ENCODE peak calls at places on chromosome 21, in five cellular contexts. K is GM20000; I is keratinocyte; X is activated effector memory CD4-positive, alpha-beta T cell treated with anti-CD3 and anti-CD28 coated beads, Interleukin-2, amount 50 U/mL, for 16 hours; N is K562. E is an unnamed sample.

GRCh38 chr21:16587671-16588379 is 858.0 kb downstream of the USP25 start:
- DNase-seq in K (no peak), I (no peak), X (no peak), N (no peak), E (peak; percentile 46)

GRCh38 chr21:41168391-41169257 is 664 bp downstream of the BACE2 start:
- DNase-seq in K (peak; percentile 45), I (no peak), X (no peak), N (no peak), E (no peak)

GRCh38 chr21:46000731-46001641 is 19.4 kb downstream of the COL6A1 start:
- DNase-seq in K (no peak), I (no peak), X (peak; percentile 45), N (no peak), E (no peak)

GRCh38 chr21:45208627-45208951 is 79.1 kb downstream of the POFUT2 start:
- DNase-seq in K (no peak), I (no peak), X (no peak), N (no peak), E (no peak)

GRCh38 chr21:36429672-36430546 is 44.7 kb downstream of the CHAF1B start:
- DNase-seq in K (peak; percentile 80), I (peak; percentile 95), X (peak; percentile 87), N (peak; percentile 98), E (peak; percentile 99)

GRCh38 chr21:44838038-44838895 is 20.4 kb upstream of the SUMO3 start:
- DNase-seq in K (no peak), I (no peak), X (peak; percentile 58), N (no peak), E (no peak)

GRCh38 chr21:44533891-44534627 is 5.9 kb downstream of the KRTAP10-1 start:
- DNase-seq in K (no peak), I (no peak), X (peak; percentile 58), N (peak; percentile 18), E (no peak)

GRCh38 chr21:39924577-39925308 is 57.5 kb downstream of the PCP4 start:
- DNase-seq in K (no peak), I (no peak), X (no peak), N (peak; percentile 12), E (no peak)

GRCh38 chr21:31284797-31285397 is 59.2 kb downstream of the TIAM1 start:
- DNase-seq in K (no peak), I (no peak), X (no peak), N (no peak), E (no peak)

GRCh38 chr21:31905444-31906400 is 32.9 kb downstream of the HUNK start:
- DNase-seq in K (no peak), I (no peak), X (no peak), N (no peak), E (no peak)

GRCh38 chr21:41064325-41064724 is 103.6 kb upstream of the BACE2 start:
- DNase-seq in K (no peak), I (no peak), X (no peak), N (no peak), E (no peak)

GRCh38 chr21:46188226-46189212 is 4.3 kb upstream of the SPATC1L start:
- DNase-seq in K (no peak), I (no peak), X (no peak), N (peak; percentile 92), E (peak; percentile 12)

GRCh38 chr21:46324390-46325072 is 575 bp downstream of the PCNT start:
- DNase-seq in K (peak; percentile 99), I (peak; percentile 40), X (peak; percentile 96), N (peak; percentile 90), E (peak; percentile 29)

GRCh38 chr21:25966308-25966707 is 204.3 kb downstream of the APP start:
- DNase-seq in K (no peak), I (no peak), X (no peak), N (no peak), E (no peak)

E was measured in epithelial cell of prostate.